ENCODE peak calls at places on chromosomes 16 and 17, in five cellular contexts. One of them, this sample, is unnamed.

GRCh38 chr16:85316321-85316919 is 204.1 kb upstream of the CIBAR2 start:
- DNase-seq in astrocyte: no peak
- DNase-seq in upper lobe of right lung: peak; percentile 81
- DNase-seq in endothelial cell of umbilical vein: peak; percentile 61
- DNase-seq in body of pancreas: peak; percentile 79
- DNase-seq in this sample: peak; percentile 97

GRCh38 chr17:2796164-2797140 is at the start of gene RAP1GAP2:
- DNase-seq in endothelial cell of umbilical vein: no peak
- DNase-seq in upper lobe of right lung: peak; percentile 90
- DNase-seq in astrocyte: no peak
- DNase-seq in body of pancreas: no peak
- DNase-seq in this sample: peak; percentile 54

GRCh38 chr17:16926061-16926511 is 45.8 kb downstream of the TNFRSF13B start:
- DNase-seq in astrocyte: no peak
- DNase-seq in upper lobe of right lung: peak; percentile 61
- DNase-seq in body of pancreas: no peak
- DNase-seq in endothelial cell of umbilical vein: no peak
- DNase-seq in this sample: peak; percentile 47

GRCh38 chr17:1732241-1733046 is 7.9 kb downstream of the WDR81 start:
- DNase-seq in upper lobe of right lung: no peak
- DNase-seq in endothelial cell of umbilical vein: no peak
- DNase-seq in astrocyte: no peak
- DNase-seq in body of pancreas: peak; percentile 10
- DNase-seq in this sample: no peak

GRCh38 chr17:7850118-7850504 is 4.8 kb upstream of the TMEM88 start:
- DNase-seq in body of pancreas: no peak
- DNase-seq in upper lobe of right lung: no peak
- DNase-seq in astrocyte: no peak
- DNase-seq in endothelial cell of umbilical vein: no peak
- DNase-seq in this sample: no peak

GRCh38 chr17:19728114-19728495 is 11.7 kb upstream of the SLC47A2 start:
- DNase-seq in endothelial cell of umbilical vein: peak; percentile 89
- DNase-seq in body of pancreas: peak; percentile 88
- DNase-seq in upper lobe of right lung: peak; percentile 91
- DNase-seq in astrocyte: peak; percentile 33
- DNase-seq in this sample: peak; percentile 93

GRCh38 chr17:50768348-50768761 is 1.0 kb upstream of the ANKRD40CL start:
- DNase-seq in body of pancreas: peak; percentile 93
- DNase-seq in astrocyte: no peak
- DNase-seq in upper lobe of right lung: peak; percentile 77
- DNase-seq in endothelial cell of umbilical vein: no peak
- DNase-seq in this sample: no peak

GRCh38 chr17:67449885-67450755 is 73.0 kb downstream of the PITPNC1 start:
- DNase-seq in upper lobe of right lung: peak; percentile 20
- DNase-seq in astrocyte: no peak
- DNase-seq in endothelial cell of umbilical vein: no peak
- DNase-seq in body of pancreas: no peak
- DNase-seq in this sample: no peak

GRCh38 chr17:47470836-47471235 is 60.1 kb upstream of the NPEPPS start:
- DNase-seq in astrocyte: no peak
- DNase-seq in upper lobe of right lung: no peak
- DNase-seq in body of pancreas: no peak
- DNase-seq in endothelial cell of umbilical vein: no peak
- DNase-seq in this sample: no peak

GRCh38 chr17:75364078-75364477 is 41.4 kb downstream of the GRB2 start:
- DNase-seq in astrocyte: peak; percentile 91
- DNase-seq in endothelial cell of umbilical vein: no peak
- DNase-seq in body of pancreas: no peak
- DNase-seq in upper lobe of right lung: no peak
- DNase-seq in this sample: peak; percentile 77

GRCh38 chr16:50683689-50684374 is 2.7 kb upstream of the SNX20 start:
- DNase-seq in body of pancreas: no peak
- DNase-seq in astrocyte: no peak
- DNase-seq in upper lobe of right lung: no peak
- DNase-seq in endothelial cell of umbilical vein: no peak
- DNase-seq in this sample: peak; percentile 31

GRCh38 chr16:47144559-47144877 is 773 bp upstream of the NETO2 start:
- DNase-seq in endothelial cell of umbilical vein: no peak
- DNase-seq in body of pancreas: no peak
- DNase-seq in astrocyte: no peak
- DNase-seq in upper lobe of right lung: no peak
- DNase-seq in this sample: peak; percentile 81

GRCh38 chr16:47141773-47142468 is 1.8 kb downstream of the NETO2 start:
- DNase-seq in endothelial cell of umbilical vein: peak; percentile 90
- DNase-seq in body of pancreas: peak; percentile 81
- DNase-seq in astrocyte: peak; percentile 79
- DNase-seq in upper lobe of right lung: peak; percentile 86
- DNase-seq in this sample: peak; percentile 96

GRCh38 chr16:47142469-47143328 is 1.0 kb downstream of the NETO2 start:
- DNase-seq in endothelial cell of umbilical vein: peak; percentile 59
- DNase-seq in astrocyte: peak; percentile 37
- DNase-seq in upper lobe of right lung: peak; percentile 66
- DNase-seq in body of pancreas: peak; percentile 19
- DNase-seq in this sample: peak; percentile 92

GRCh38 chr16:47143329-47143676 is 442 bp downstream of the NETO2 start:
- DNase-seq in astrocyte: peak; percentile 45
- DNase-seq in body of pancreas: peak; percentile 56
- DNase-seq in endothelial cell of umbilical vein: peak; percentile 79
- DNase-seq in upper lobe of right lung: peak; percentile 76
- DNase-seq in this sample: peak; percentile 94

DNA sequence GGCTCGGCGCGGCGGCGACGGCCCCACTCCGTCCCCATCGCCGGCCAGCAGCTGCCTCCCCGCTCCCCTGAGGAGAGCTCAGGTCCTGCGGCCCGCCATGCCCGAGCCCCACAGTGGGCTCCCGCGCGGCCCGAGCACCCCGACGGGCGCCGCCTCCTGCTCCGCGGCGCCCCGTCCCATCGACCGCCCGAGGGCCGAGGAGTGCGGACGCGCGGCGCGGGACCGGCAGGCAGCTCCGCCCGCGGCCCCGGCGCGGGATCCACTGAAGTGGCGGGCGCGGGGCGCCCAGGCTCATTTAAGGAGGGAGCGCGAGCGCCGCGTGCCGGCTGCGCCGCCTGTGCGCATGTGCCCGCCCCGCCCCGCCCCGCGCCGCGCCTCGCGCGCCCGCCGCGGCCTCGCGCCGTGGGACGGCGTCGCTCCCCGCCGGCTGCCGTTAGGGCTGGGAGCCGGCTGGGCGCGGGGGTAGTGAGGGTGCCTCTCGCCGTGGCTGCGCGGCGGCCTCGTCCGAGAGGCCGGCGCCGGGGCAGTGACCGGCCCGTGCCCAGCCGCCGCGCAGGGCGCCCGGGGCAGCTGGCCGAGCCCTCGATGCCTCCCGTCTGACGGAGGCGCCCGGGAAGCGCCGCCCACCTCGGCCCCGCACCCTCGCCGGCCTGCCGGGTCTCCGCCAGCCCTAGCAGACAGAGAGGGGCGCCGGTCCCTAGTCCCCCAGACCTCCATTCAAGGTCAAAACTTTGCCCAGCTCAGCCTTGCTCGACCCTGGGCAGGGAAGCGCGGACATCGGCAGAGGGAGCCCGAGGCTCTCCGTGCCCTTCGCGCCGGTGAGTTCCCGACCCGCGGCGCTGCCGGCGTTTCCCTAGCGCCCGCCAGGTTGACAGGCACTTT is at the start of gene NETO2:
- DNase-seq in body of pancreas: peak; percentile 51
- DNase-seq in astrocyte: peak; percentile 38
- DNase-seq in endothelial cell of umbilical vein: peak; percentile 61
- DNase-seq in upper lobe of right lung: peak; percentile 80
- DNase-seq in this sample: peak; percentile 96
- TF ChIP-seq CTCF in body of pancreas: peak; percentile 42
- TF ChIP-seq CTCF in astrocyte: peak; percentile 25
- TF ChIP-seq CTCF in endothelial cell of umbilical vein: peak; percentile 65
- TF ChIP-seq CTCF in upper lobe of right lung: peak; percentile 47
- TF ChIP-seq CTCF in this sample: peak; percentile 50

GRCh38 chr17:48545022-48545376 is at the start of gene HOXB2:
- DNase-seq in astrocyte: no peak
- DNase-seq in endothelial cell of umbilical vein: peak; percentile 78
- DNase-seq in body of pancreas: no peak
- DNase-seq in upper lobe of right lung: no peak
- DNase-seq in this sample: no peak

GRCh38 chr17:48545539-48545938 is 630 bp upstream of the HOXB2 start:
- DNase-seq in body of pancreas: no peak
- DNase-seq in endothelial cell of umbilical vein: no peak
- DNase-seq in upper lobe of right lung: no peak
- DNase-seq in astrocyte: no peak
- DNase-seq in this sample: no peak

GRCh38 chr17:48547839-48548686 is 3.2 kb upstream of the HOXB2 start:
- DNase-seq in upper lobe of right lung: no peak
- DNase-seq in body of pancreas: no peak
- DNase-seq in endothelial cell of umbilical vein: peak; percentile 73
- DNase-seq in astrocyte: peak; percentile 74
- DNase-seq in this sample: no peak

GRCh38 chr17:48546924-48547838 is 2.3 kb upstream of the HOXB2 start:
- DNase-seq in upper lobe of right lung: no peak
- DNase-seq in endothelial cell of umbilical vein: peak; percentile 61
- DNase-seq in body of pancreas: no peak
- DNase-seq in astrocyte: no peak
- DNase-seq in this sample: no peak

DNA sequence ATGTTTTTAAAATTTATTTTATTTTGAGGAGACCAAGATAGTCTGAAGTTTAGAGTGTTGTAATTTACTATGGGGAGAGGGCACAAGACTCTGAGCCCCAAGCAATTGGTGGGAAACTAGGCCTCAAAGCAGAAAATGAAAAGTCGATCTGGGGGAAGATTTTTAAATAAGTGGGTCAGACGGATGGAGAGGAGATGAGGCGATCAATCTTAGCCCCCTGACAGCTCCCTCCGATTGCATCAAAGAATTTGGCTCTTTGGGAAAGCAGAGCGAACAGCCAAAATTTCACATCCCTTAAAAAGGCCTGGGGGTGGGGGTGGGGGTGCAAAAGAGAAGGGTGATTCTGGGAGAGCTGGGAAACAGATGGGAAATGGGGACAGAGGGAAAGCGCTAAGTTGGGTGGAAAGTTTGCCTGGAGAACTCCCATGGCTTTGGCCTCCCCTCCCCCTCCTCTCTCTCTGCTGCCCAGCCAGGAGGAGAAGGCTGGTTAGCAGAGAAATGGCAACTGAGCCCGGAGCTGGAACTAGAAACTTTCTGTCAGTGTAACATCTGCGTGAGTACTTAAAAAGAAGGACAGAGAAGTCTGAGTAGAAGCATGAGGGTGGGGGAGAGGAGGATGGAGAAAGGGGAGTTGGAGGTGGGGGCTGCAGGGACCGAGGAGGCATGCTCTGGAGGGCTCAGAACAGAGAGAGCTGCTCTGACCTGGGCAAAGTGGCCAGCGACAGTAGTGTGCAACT is 1.4 kb upstream of the HOXB2 start:
- DNase-seq in body of pancreas: no peak
- DNase-seq in endothelial cell of umbilical vein: no peak
- DNase-seq in upper lobe of right lung: no peak
- DNase-seq in astrocyte: no peak
- DNase-seq in this sample: no peak
- H3K27me3 ChIP-seq in body of pancreas: peaks cover 37% of the 10 kb centered on the region
- H3K27me3 ChIP-seq in endothelial cell of umbilical vein: no peaks in the 10 kb centered on the region
- H3K27me3 ChIP-seq in upper lobe of right lung: peaks cover 64% of the 10 kb centered on the region
- H3K27me3 ChIP-seq in astrocyte: peaks cover 44% of the 10 kb centered on the region
- H3K27me3 ChIP-seq in this sample: peaks cover 81% of the 10 kb centered on the region

GRCh38 chr16:426906-427249 is 1.4 kb downstream of the RAB11FIP3 start:
- DNase-seq in upper lobe of right lung: no peak
- DNase-seq in endothelial cell of umbilical vein: no peak
- DNase-seq in astrocyte: no peak
- DNase-seq in body of pancreas: no peak
- DNase-seq in this sample: no peak
- H3K27ac ChIP-seq in upper lobe of right lung: no peak overlapping the region
- H3K27ac ChIP-seq in endothelial cell of umbilical vein: peak overlapping the region; percentile 21
- H3K27ac ChIP-seq in astrocyte: no peak overlapping the region
- H3K27ac ChIP-seq in body of pancreas: peak overlapping the region; percentile 89
- H3K27ac ChIP-seq in this sample: peak overlapping the region; percentile 37

DNA sequence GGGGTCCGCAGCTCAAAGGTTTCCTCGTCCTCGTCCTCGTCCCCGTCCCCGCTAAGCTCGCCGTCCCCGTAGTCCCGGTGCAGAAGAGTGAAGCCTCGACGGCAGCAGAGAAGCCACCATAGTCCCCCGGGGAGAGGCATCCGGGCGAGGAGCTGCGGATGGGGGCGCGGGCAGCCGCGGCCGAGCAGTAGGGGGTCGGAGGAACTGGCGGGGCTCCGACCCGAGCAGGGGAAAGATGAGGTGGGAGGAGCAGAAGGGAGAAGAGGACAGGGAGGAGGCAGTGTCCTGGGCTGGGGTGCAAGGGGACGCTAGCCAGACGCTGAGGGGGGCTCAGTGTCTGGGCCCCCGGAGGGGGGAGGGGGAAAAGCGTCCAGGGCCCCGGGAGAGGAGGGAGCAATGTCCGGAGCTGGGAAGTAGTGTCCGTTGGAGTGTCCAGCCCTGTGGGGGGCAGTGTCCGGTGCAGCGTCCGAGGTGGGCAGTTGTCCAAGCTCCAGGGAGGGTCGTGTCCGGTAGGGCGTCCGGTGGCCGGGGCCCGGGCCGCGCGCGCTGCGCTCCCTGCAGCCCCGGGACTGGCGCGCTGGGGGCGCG is at the start of gene PLEKHH3:
- DNase-seq in upper lobe of right lung: no peak
- DNase-seq in body of pancreas: no peak
- DNase-seq in endothelial cell of umbilical vein: no peak
- DNase-seq in astrocyte: no peak
- DNase-seq in this sample: no peak
- TF ChIP-seq CTCF in upper lobe of right lung: peak; percentile 28
- TF ChIP-seq CTCF in body of pancreas: peak; percentile 16
- TF ChIP-seq CTCF in endothelial cell of umbilical vein: no peak
- TF ChIP-seq CTCF in astrocyte: no peak
- TF ChIP-seq CTCF in this sample: peak; percentile 10

GRCh38 chr16:88945473-88945872 is 31.5 kb downstream of the CBFA2T3 start:
- DNase-seq in upper lobe of right lung: no peak
- DNase-seq in body of pancreas: no peak
- DNase-seq in astrocyte: no peak
- DNase-seq in endothelial cell of umbilical vein: no peak
- DNase-seq in this sample: no peak
- H3K27me3 ChIP-seq in upper lobe of right lung: peaks cover 9% of the 10 kb centered on the region
- H3K27me3 ChIP-seq in body of pancreas: no peaks in the 10 kb centered on the region
- H3K27me3 ChIP-seq in astrocyte: peaks cover 38% of the 10 kb centered on the region
- H3K27me3 ChIP-seq in endothelial cell of umbilical vein: peaks cover 10% of the 10 kb centered on the region
- H3K27me3 ChIP-seq in this sample: peaks cover 37% of the 10 kb centered on the region